ENCODE peak calls at places on chromosomes 1 and 21, in nine cellular contexts. One of them, this sample, is unnamed.

GRCh38 chr1:165315481-165315880 is 41.0 kb downstream of the LMX1A start:
- DNase-seq in Jurkat, Clone E6-1: peak
- DNase-seq in AG04449: no peak
- DNase-seq in SHP77: no peak
- DNase-seq in astrocyte: no peak
- DNase-seq in GOT3: no peak
- DNase-seq in ELR: no peak
- DNase-seq in activated naive CD4-positive, alpha-beta T cell: no peak
- DNase-seq in neural crest cell: no peak
- DNase-seq in this sample: no peak

GRCh38 chr1:214838351-214838750 is 235.4 kb downstream of the CENPF start:
- DNase-seq in astrocyte: peak
- DNase-seq in activated naive CD4-positive, alpha-beta T cell: no peak
- DNase-seq in AG04449: peak
- DNase-seq in SHP77: no peak
- DNase-seq in ELR: peak
- DNase-seq in Jurkat, Clone E6-1: no peak
- DNase-seq in GOT3: no peak
- DNase-seq in neural crest cell: no peak
- DNase-seq in this sample: peak

GRCh38 chr21:37565530-37566223 is 199.1 kb downstream of the DYRK1A start:
- DNase-seq in Jurkat, Clone E6-1: peak
- DNase-seq in SHP77: peak
- DNase-seq in activated naive CD4-positive, alpha-beta T cell: no peak
- DNase-seq in ELR: peak
- DNase-seq in neural crest cell: no peak
- DNase-seq in astrocyte: peak
- DNase-seq in GOT3: no peak
- DNase-seq in AG04449: no peak
- DNase-seq in this sample: peak

GRCh38 chr21:42112857-42113256 is 41.7 kb downstream of the UMODL1 start:
- DNase-seq in activated naive CD4-positive, alpha-beta T cell: no peak
- DNase-seq in neural crest cell: no peak
- DNase-seq in GOT3: no peak
- DNase-seq in Jurkat, Clone E6-1: no peak
- DNase-seq in AG04449: no peak
- DNase-seq in astrocyte: peak
- DNase-seq in ELR: no peak
- DNase-seq in SHP77: no peak
- DNase-seq in this sample: peak

GRCh38 chr21:29741761-29742160 is 198.0 kb downstream of the GRIK1 start:
- DNase-seq in AG04449: no peak
- DNase-seq in ELR: no peak
- DNase-seq in Jurkat, Clone E6-1: no peak
- DNase-seq in activated naive CD4-positive, alpha-beta T cell: no peak
- DNase-seq in GOT3: no peak
- DNase-seq in SHP77: no peak
- DNase-seq in neural crest cell: no peak
- DNase-seq in astrocyte: no peak
- DNase-seq in this sample: no peak

GRCh38 chr1:39646232-39647081 is 7.0 kb upstream of the HEYL start:
- DNase-seq in activated naive CD4-positive, alpha-beta T cell: no peak
- DNase-seq in neural crest cell: no peak
- DNase-seq in GOT3: no peak
- DNase-seq in astrocyte: no peak
- DNase-seq in ELR: peak
- DNase-seq in AG04449: no peak
- DNase-seq in SHP77: no peak
- DNase-seq in Jurkat, Clone E6-1: no peak
- DNase-seq in this sample: peak

GRCh38 chr1:214224605-214225354 is 56.2 kb upstream of the SMYD2 start:
- DNase-seq in neural crest cell: no peak
- DNase-seq in ELR: peak
- DNase-seq in Jurkat, Clone E6-1: no peak
- DNase-seq in astrocyte: peak
- DNase-seq in activated naive CD4-positive, alpha-beta T cell: no peak
- DNase-seq in AG04449: no peak
- DNase-seq in GOT3: no peak
- DNase-seq in SHP77: no peak
- DNase-seq in this sample: peak

GRCh38 chr1:119225831-119226230 is 85.4 kb upstream of the WARS2 start:
- DNase-seq in ELR: peak
- DNase-seq in GOT3: no peak
- DNase-seq in AG04449: no peak
- DNase-seq in activated naive CD4-positive, alpha-beta T cell: no peak
- DNase-seq in SHP77: no peak
- DNase-seq in astrocyte: no peak
- DNase-seq in neural crest cell: no peak
- DNase-seq in Jurkat, Clone E6-1: no peak
- DNase-seq in this sample: no peak

GRCh38 chr21:46122758-46123683 is 25.1 kb downstream of the COL6A2 start:
- DNase-seq in GOT3: no peak
- DNase-seq in Jurkat, Clone E6-1: no peak
- DNase-seq in ELR: no peak
- DNase-seq in activated naive CD4-positive, alpha-beta T cell: no peak
- DNase-seq in neural crest cell: no peak
- DNase-seq in AG04449: no peak
- DNase-seq in SHP77: no peak
- DNase-seq in astrocyte: no peak
- DNase-seq in this sample: no peak

GRCh38 chr1:162660598-162660997 is 28.3 kb downstream of the DDR2 start:
- DNase-seq in SHP77: no peak
- DNase-seq in GOT3: no peak
- DNase-seq in Jurkat, Clone E6-1: peak
- DNase-seq in activated naive CD4-positive, alpha-beta T cell: no peak
- DNase-seq in astrocyte: peak
- DNase-seq in AG04449: no peak
- DNase-seq in ELR: no peak
- DNase-seq in neural crest cell: no peak
- DNase-seq in this sample: no peak

GRCh38 chr21:27104749-27105439 is 138.0 kb upstream of the ADAMTS5 start:
- DNase-seq in Jurkat, Clone E6-1: no peak
- DNase-seq in ELR: peak
- DNase-seq in SHP77: no peak
- DNase-seq in AG04449: peak
- DNase-seq in activated naive CD4-positive, alpha-beta T cell: no peak
- DNase-seq in neural crest cell: no peak
- DNase-seq in GOT3: no peak
- DNase-seq in astrocyte: no peak
- DNase-seq in this sample: peak

GRCh38 chr1:194889310-194889709 is 1702.9 kb upstream of the B3GALT2 start:
- DNase-seq in GOT3: no peak
- DNase-seq in activated naive CD4-positive, alpha-beta T cell: no peak
- DNase-seq in Jurkat, Clone E6-1: no peak
- DNase-seq in AG04449: no peak
- DNase-seq in astrocyte: no peak
- DNase-seq in neural crest cell: no peak
- DNase-seq in SHP77: no peak
- DNase-seq in ELR: no peak
- DNase-seq in this sample: no peak

GRCh38 chr1:209490013-209490412 is 93.5 kb upstream of the CAMK1G start:
- DNase-seq in Jurkat, Clone E6-1: no peak
- DNase-seq in SHP77: no peak
- DNase-seq in ELR: peak
- DNase-seq in AG04449: no peak
- DNase-seq in activated naive CD4-positive, alpha-beta T cell: no peak
- DNase-seq in neural crest cell: no peak
- DNase-seq in astrocyte: peak
- DNase-seq in GOT3: no peak
- DNase-seq in this sample: peak

GRCh38 chr1:22252902-22253790 is 110.2 kb upstream of the WNT4 start:
- DNase-seq in GOT3: no peak
- DNase-seq in activated naive CD4-positive, alpha-beta T cell: no peak
- DNase-seq in Jurkat, Clone E6-1: no peak
- DNase-seq in AG04449: no peak
- DNase-seq in SHP77: no peak
- DNase-seq in astrocyte: no peak
- DNase-seq in ELR: no peak
- DNase-seq in neural crest cell: no peak
- DNase-seq in this sample: no peak

GRCh38 chr1:88609051-88609450 is 75.0 kb upstream of the PKN2 start:
- DNase-seq in SHP77: peak
- DNase-seq in neural crest cell: no peak
- DNase-seq in GOT3: no peak
- DNase-seq in AG04449: no peak
- DNase-seq in Jurkat, Clone E6-1: no peak
- DNase-seq in activated naive CD4-positive, alpha-beta T cell: no peak
- DNase-seq in ELR: no peak
- DNase-seq in astrocyte: no peak
- DNase-seq in this sample: no peak

GRCh38 chr1:28510350-28511223 is 4.7 kb downstream of the RCC1 start:
- DNase-seq in AG04449: no peak
- DNase-seq in ELR: peak
- DNase-seq in astrocyte: peak
- DNase-seq in GOT3: no peak
- DNase-seq in Jurkat, Clone E6-1: peak
- DNase-seq in SHP77: no peak
- DNase-seq in activated naive CD4-positive, alpha-beta T cell: no peak
- DNase-seq in neural crest cell: no peak
- DNase-seq in this sample: peak

GRCh38 chr1:216815239-216815955 is 92.2 kb upstream of the ESRRG start:
- DNase-seq in ELR: no peak
- DNase-seq in Jurkat, Clone E6-1: no peak
- DNase-seq in neural crest cell: no peak
- DNase-seq in activated naive CD4-positive, alpha-beta T cell: no peak
- DNase-seq in astrocyte: peak
- DNase-seq in SHP77: peak
- DNase-seq in AG04449: no peak
- DNase-seq in GOT3: no peak
- DNase-seq in this sample: peak

GRCh38 chr1:111656093-111657017 is 36.8 kb downstream of the RAP1A start:
- DNase-seq in GOT3: no peak
- DNase-seq in AG04449: no peak
- DNase-seq in astrocyte: peak
- DNase-seq in ELR: peak
- DNase-seq in SHP77: no peak
- DNase-seq in neural crest cell: peak
- DNase-seq in activated naive CD4-positive, alpha-beta T cell: no peak
- DNase-seq in Jurkat, Clone E6-1: no peak
- DNase-seq in this sample: peak

GRCh38 chr1:153987621-153988020 is 1.5 kb upstream of the RAB13 start:
- DNase-seq in ELR: no peak
- DNase-seq in activated naive CD4-positive, alpha-beta T cell: no peak
- DNase-seq in AG04449: no peak
- DNase-seq in GOT3: no peak
- DNase-seq in SHP77: no peak
- DNase-seq in astrocyte: no peak
- DNase-seq in neural crest cell: no peak
- DNase-seq in Jurkat, Clone E6-1: no peak
- DNase-seq in this sample: no peak

GRCh38 chr1:64072089-64072835 is 131.2 kb upstream of the UBE2U start:
- DNase-seq in neural crest cell: no peak
- DNase-seq in AG04449: no peak
- DNase-seq in GOT3: no peak
- DNase-seq in astrocyte: peak
- DNase-seq in Jurkat, Clone E6-1: no peak
- DNase-seq in SHP77: no peak
- DNase-seq in ELR: peak
- DNase-seq in activated naive CD4-positive, alpha-beta T cell: no peak
- DNase-seq in this sample: peak

GRCh38 chr21:22083899-22084298 is 1085.7 kb downstream of the NCAM2 start:
- DNase-seq in GOT3: no peak
- DNase-seq in neural crest cell: no peak
- DNase-seq in astrocyte: no peak
- DNase-seq in Jurkat, Clone E6-1: no peak
- DNase-seq in ELR: no peak
- DNase-seq in SHP77: no peak
- DNase-seq in activated naive CD4-positive, alpha-beta T cell: no peak
- DNase-seq in AG04449: no peak
- DNase-seq in this sample: no peak

GRCh38 chr1:207316622-207317510 is 4.6 kb upstream of the CD55 start:
- DNase-seq in Jurkat, Clone E6-1: no peak
- DNase-seq in SHP77: no peak
- DNase-seq in AG04449: no peak
- DNase-seq in neural crest cell: no peak
- DNase-seq in GOT3: no peak
- DNase-seq in ELR: no peak
- DNase-seq in activated naive CD4-positive, alpha-beta T cell: no peak
- DNase-seq in astrocyte: no peak
- DNase-seq in this sample: peak

GRCh38 chr1:77817368-77818209 is 38.1 kb downstream of the MIGA1 start:
- DNase-seq in neural crest cell: no peak
- DNase-seq in GOT3: no peak
- DNase-seq in AG04449: no peak
- DNase-seq in Jurkat, Clone E6-1: no peak
- DNase-seq in SHP77: no peak
- DNase-seq in activated naive CD4-positive, alpha-beta T cell: no peak
- DNase-seq in ELR: no peak
- DNase-seq in astrocyte: peak
- DNase-seq in this sample: peak

GRCh38 chr1:151398691-151399065 is 695 bp upstream of the PSMB4 start:
- DNase-seq in astrocyte: no peak
- DNase-seq in GOT3: no peak
- DNase-seq in activated naive CD4-positive, alpha-beta T cell: no peak
- DNase-seq in Jurkat, Clone E6-1: peak
- DNase-seq in SHP77: no peak
- DNase-seq in AG04449: no peak
- DNase-seq in ELR: peak
- DNase-seq in neural crest cell: no peak
- DNase-seq in this sample: no peak

GRCh38 chr21:33971492-33972013 is 55.9 kb upstream of the ATP5PO start:
- DNase-seq in neural crest cell: no peak
- DNase-seq in GOT3: no peak
- DNase-seq in activated naive CD4-positive, alpha-beta T cell: no peak
- DNase-seq in Jurkat, Clone E6-1: no peak
- DNase-seq in ELR: peak
- DNase-seq in SHP77: peak
- DNase-seq in AG04449: peak
- DNase-seq in astrocyte: peak
- DNase-seq in this sample: peak

This sample was measured in IMR-90.